ENCODE peak calls at places on chromosomes 2 and 18, in six cellular contexts. Z is choroid plexus epithelial cell, L is GM06990, B is uterus, K is Peyer's patch, D is colonic mucosa. W is an unnamed sample.

GRCh38 chr2:195038158-195038557 is 618.9 kb upstream of the SLC39A10 start:
- DNase-seq in Z (peak; percentile 43), D (no peak), L (no peak), K (no peak), B (no peak), W (no peak)

GRCh38 chr2:85409719-85410583 is at the start of gene CAPG:
- DNase-seq in L (peak; percentile 73), B (peak; percentile 48), Z (no peak), K (peak; percentile 94), D (peak; percentile 97), W (peak; percentile 39)

GRCh38 chr2:28684142-28684858 is 67.3 kb upstream of the PPP1CB start:
- DNase-seq in L (no peak), K (no peak), D (no peak), Z (no peak), B (no peak), W (no peak)

GRCh38 chr2:226508005-226508404 is 291.6 kb downstream of the IRS1 start:
- DNase-seq in Z (no peak), K (no peak), D (no peak), B (no peak), L (no peak), W (no peak)

GRCh38 chr18:63363951-63364350 is 3.1 kb downstream of the KDSR start:
- DNase-seq in B (no peak), Z (no peak), K (no peak), D (no peak), L (no peak), W (no peak)

GRCh38 chr2:61770298-61770697 is 83.6 kb downstream of the FAM161A start:
- DNase-seq in K (no peak), L (no peak), Z (no peak), D (no peak), B (no peak), W (no peak)

GRCh38 chr2:32864761-32865160 is 82.0 kb upstream of the LTBP1 start:
- DNase-seq in L (no peak), Z (peak; percentile 76), B (no peak), K (no peak), D (no peak), W (no peak)

GRCh38 chr2:239903803-239904202 is 121.3 kb downstream of the NDUFA10 start:
- DNase-seq in L (no peak), B (no peak), D (no peak), Z (no peak), K (peak; percentile 31), W (no peak)

GRCh38 chr18:10233082-10233875 is 221.2 kb upstream of the APCDD1 start:
- DNase-seq in B (no peak), L (no peak), K (no peak), Z (no peak), D (no peak), W (no peak)

GRCh38 chr2:174013310-174013751 is 48.2 kb upstream of the SP3 start:
- DNase-seq in D (no peak), L (no peak), K (peak; percentile 51), Z (peak; percentile 56), B (peak; percentile 68), W (no peak)

GRCh38 chr2:149993316-149993715 is 405.7 kb upstream of the MMADHC start:
- DNase-seq in K (no peak), Z (no peak), L (no peak), D (no peak), B (no peak), W (no peak)

GRCh38 chr2:95025406-95026319 is at the start of gene MAL:
- DNase-seq in L (peak; percentile 57), Z (no peak), B (no peak), D (no peak), K (peak; percentile 58), W (no peak)

GRCh38 chr2:38301969-38302702 is 74.9 kb downstream of the ATL2 start:
- DNase-seq in K (no peak), Z (no peak), L (no peak), D (no peak), B (no peak), W (no peak)

GRCh38 chr2:172416447-172417058 is 10.8 kb upstream of the ITGA6 start:
- DNase-seq in K (no peak), D (no peak), Z (no peak), B (no peak), L (no peak), W (no peak)

GRCh38 chr18:12656671-12657047 is 1.2 kb downstream of the SPIRE1 start:
- DNase-seq in B (no peak), K (no peak), Z (peak; percentile 34), L (no peak), D (no peak), W (no peak)

DNA sequence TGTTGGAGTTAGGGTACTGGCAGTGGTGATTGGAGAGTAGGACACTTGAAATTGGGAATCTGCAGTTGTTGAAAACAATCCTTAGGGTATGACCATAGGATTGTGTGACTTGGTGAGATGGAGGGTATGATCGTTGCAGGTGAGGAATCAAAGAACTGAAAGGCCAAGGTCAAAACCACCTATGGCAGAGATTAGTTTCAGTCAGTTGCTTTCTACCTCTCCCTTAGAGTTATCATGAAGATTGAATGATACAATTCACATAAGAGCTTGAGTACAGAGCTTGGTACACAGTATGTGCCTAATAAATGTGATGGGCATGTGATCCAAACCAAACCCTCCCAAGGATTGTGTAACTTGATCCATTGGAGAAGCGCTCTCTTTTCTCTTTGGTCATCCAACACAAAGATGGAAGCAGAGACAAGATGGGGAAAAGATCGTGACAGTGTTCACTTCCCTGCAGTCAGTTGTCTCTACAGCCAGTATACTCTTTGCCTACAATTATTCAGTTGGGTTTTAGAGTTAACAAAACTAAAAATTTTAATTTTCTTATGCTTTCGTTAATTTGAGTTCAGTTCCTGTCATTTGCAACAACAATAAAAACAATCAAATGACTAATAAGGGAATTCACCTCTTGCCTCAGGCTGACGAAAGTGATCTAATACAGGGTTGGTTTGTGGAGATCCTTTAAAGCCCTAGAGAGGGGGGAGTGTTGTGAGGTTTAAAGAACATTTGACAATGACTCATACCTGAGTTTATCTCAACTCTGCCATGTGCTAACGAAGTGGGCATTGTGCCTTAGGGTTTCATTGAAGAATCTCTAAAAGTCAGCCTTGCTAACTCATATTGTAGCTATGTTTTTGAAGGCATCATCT is 14.7 kb upstream of the SMAD2 start:
- DNase-seq in Z (peak; percentile 54), K (no peak), B (no peak), D (no peak), L (no peak), W (no peak)
- H3K4me3 ChIP-seq in Z (no peak overlapping the region), K (no peak overlapping the region), B (no peak overlapping the region), D (no peak overlapping the region), L (no peak overlapping the region), W (no peak overlapping the region)

GRCh38 chr2:1900736-1901135 is 156.4 kb upstream of the PXDN start:
- DNase-seq in D (no peak), K (no peak), Z (peak; percentile 48), L (no peak), B (no peak), W (no peak)
- TF ChIP-seq CTCF in D (no peak), K (no peak), Z (peak; percentile 46), L (no peak), B (no peak), W (no peak)

DNA sequence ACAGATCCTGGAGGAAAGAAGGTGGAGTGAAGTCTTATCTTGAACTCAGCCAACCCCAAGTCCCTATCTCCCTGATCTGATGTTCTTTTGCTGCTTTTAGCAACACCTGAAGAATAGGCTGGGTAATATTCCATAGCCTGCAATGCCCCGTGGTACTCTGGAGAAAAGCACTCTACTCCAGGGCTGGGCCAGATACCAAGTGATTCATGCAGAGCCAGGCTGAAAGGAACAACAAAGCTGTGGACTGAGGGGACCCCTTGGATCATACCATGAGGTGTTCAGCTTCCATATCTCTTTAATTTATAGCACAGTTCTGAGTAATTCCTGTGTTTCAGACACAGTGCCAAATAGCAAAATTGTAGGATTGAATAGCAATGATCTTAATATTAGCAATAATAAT is 130.6 kb downstream of the NXPH2 start:
- DNase-seq in D (no peak), Z (no peak), L (no peak), K (no peak), B (no peak), W (no peak)
- H3K4me3 ChIP-seq in D (no peak overlapping the region), Z (no peak overlapping the region), L (no peak overlapping the region), K (no peak overlapping the region), B (no peak overlapping the region), W (no peak overlapping the region)

GRCh38 chr2:70789304-70790078 is 952 bp downstream of the FIGLA start:
- DNase-seq in B (peak; percentile 27), L (peak; percentile 45), Z (peak; percentile 58), D (peak; percentile 47), K (peak; percentile 62), W (no peak)

GRCh38 chr2:70790079-70790963 is at the start of gene FIGLA:
- DNase-seq in L (peak; percentile 9), Z (no peak), D (no peak), B (no peak), K (no peak), W (no peak)

GRCh38 chr2:70784320-70784719 is 6.1 kb downstream of the FIGLA start:
- DNase-seq in D (no peak), B (no peak), L (no peak), K (no peak), Z (no peak), W (no peak)

GRCh38 chr2:70779911-70780580 is 10.4 kb downstream of the FIGLA start:
- DNase-seq in L (no peak), D (no peak), K (no peak), Z (no peak), B (no peak), W (no peak)

DNA sequence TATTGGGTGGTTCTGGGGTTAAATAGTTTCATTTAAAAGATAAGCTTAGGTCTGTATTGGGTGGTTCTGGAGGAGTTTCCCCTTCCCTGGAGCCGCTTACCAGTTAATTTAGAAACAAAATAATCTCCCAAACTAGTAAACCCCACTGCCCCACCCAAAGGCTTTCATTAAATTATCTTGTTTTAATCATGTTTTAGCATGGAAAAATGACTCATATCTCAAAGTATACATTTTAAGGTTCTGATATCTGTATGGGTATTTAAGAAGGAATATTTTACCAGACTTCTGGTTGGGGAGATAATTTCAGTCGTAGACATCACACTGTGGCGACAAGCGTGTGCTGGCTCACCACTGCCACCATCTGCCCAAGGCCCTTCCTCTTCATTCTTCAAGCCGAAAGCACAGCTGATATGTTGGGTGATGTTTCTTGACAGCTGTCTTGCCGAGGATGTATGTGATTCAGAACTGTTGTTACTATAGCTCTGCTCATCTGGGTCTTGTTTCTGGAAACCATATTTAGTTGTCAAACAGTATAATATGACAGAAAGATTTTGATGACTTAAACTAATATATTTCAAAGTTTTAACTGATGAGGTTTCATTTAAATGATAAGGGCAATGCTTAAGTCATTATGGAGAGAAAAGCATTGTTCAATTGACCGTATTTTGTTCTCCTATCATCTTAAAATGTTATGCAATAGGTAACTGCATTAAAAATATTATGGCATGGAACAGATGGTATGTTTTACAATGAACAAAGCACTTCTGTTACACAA is 5.1 kb downstream of the FIGLA start:
- DNase-seq in B (no peak), Z (peak; percentile 23), D (no peak), L (no peak), K (no peak), W (no peak)
- TF ChIP-seq CTCF in B (no peak), Z (peak; percentile 54), D (no peak), L (peak; percentile 71), K (no peak), W (peak; percentile 47)